ENCODE peak calls at places on chromosomes 1 and 21, in seven cellular contexts. D, M, Y, G, F, P and Z are unnamed samples. For H3K4me1, the result is how much of the 10 kb centered on the place peaks cover.

GRCh38 chr1:68207129-68207689 is 25.1 kb downstream of the WLS start:
- DNase-seq in D (no peak), M (no peak), Y (no peak), G (no peak), F (no peak), P (no peak), Z (no peak)

GRCh38 chr1:48493970-48494769 is 22.2 kb upstream of the SPATA6 start:
- DNase-seq in D (peak), M (no peak), Y (peak), G (peak), F (peak), P (no peak), Z (peak)

GRCh38 chr1:220369511-220369910 is 97.3 kb upstream of the RAB3GAP2 start:
- DNase-seq in D (no peak), M (no peak), Y (no peak), G (no peak), F (no peak), P (no peak), Z (no peak)

GRCh38 chr1:229238674-229239415 is 32.1 kb upstream of the RAB4A start:
- DNase-seq in D (no peak), M (no peak), Y (no peak), G (peak), F (no peak), P (peak), Z (no peak)

GRCh38 chr1:219041141-219041540 is 132.5 kb upstream of the LYPLAL1 start:
- DNase-seq in D (no peak), M (no peak), Y (peak), G (no peak), F (no peak), P (no peak), Z (no peak)

GRCh38 chr1:66278260-66279046 is 255.5 kb upstream of the SGIP1 start:
- DNase-seq in D (no peak), M (no peak), Y (no peak), G (peak), F (no peak), P (no peak), Z (no peak)

GRCh38 chr21:36839735-36840134 is 126.7 kb downstream of the HLCS start:
- DNase-seq in D (no peak), M (no peak), Y (no peak), G (no peak), F (no peak), P (no peak), Z (no peak)

GRCh38 chr1:202645097-202645476 is 65.2 kb downstream of the SYT2 start:
- DNase-seq in D (no peak), M (no peak), Y (no peak), G (no peak), F (no peak), P (no peak), Z (no peak)

GRCh38 chr1:226882631-226883409 is 12.4 kb downstream of the PSEN2 start:
- DNase-seq in D (peak), M (no peak), Y (no peak), G (no peak), F (no peak), P (no peak), Z (peak)

GRCh38 chr1:33255347-33256311 is 663 bp upstream of the ZNF362 start:
- DNase-seq in D (peak), M (peak), Y (no peak), G (peak), F (peak), P (peak), Z (peak)

GRCh38 chr21:34345091-34345871 is 18.5 kb upstream of the KCNE2 start:
- DNase-seq in D (no peak), M (peak), Y (no peak), G (no peak), F (no peak), P (no peak), Z (no peak)

GRCh38 chr1:25795955-25796806 is 3.8 kb upstream of the SELENON start:
- DNase-seq in D (no peak), M (no peak), Y (no peak), G (peak), F (no peak), P (peak), Z (no peak)

GRCh38 chr1:231460614-231461013 is 38.5 kb upstream of the EGLN1 start:
- DNase-seq in D (no peak), M (no peak), Y (no peak), G (no peak), F (no peak), P (no peak), Z (peak)

GRCh38 chr21:45045481-45045880 is 28.9 kb upstream of the ADARB1 start:
- DNase-seq in D (no peak), M (no peak), Y (no peak), G (no peak), F (no peak), P (no peak), Z (no peak)

GRCh38 chr1:167060141-167061072 is 29.8 kb downstream of the GPA33 start:
- DNase-seq in D (no peak), M (no peak), Y (no peak), G (no peak), F (no peak), P (no peak), Z (no peak)

GRCh38 chr1:228162286-228163003 is 3.2 kb upstream of the IBA57 start:
- DNase-seq in D (peak), M (peak), Y (peak), G (no peak), F (no peak), P (peak), Z (no peak)
- H3K27ac ChIP-seq in D (peak), M (peak), Y (peak), G (no peak), F (no peak), P (peak), Z (peak)

GRCh38 chr1:36160949-36161485 is 5.1 kb downstream of the MAP7D1 start:
- DNase-seq in D (peak), M (peak), Y (no peak), G (no peak), F (no peak), P (peak), Z (peak)
- H3K4me1 ChIP-seq in D (under half), M (half or more), Y (under half), G (half or more), F (under half), P (half or more), Z (half or more)

DNA sequence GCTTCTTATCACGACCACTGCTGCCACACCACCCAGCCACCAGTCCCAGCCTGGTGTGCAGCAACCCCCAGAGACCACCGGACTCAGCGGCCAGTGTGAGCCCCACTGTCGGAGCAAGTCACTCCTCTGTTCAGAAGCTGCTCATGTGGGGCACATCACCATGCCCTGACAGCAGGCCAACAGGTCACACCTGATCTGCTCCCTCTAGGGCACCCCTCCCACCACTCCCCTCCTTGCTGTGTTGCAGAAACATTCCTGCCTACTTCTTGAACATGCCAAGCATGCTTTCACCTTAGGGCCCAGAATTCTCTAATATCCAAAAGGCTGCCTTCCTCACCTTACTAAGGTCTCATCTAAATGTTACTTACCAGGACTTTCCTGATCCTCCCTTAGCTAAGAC is 146.5 kb downstream of the SLC45A1 start:
- DNase-seq in D (no peak), M (no peak), Y (no peak), G (no peak), F (no peak), P (no peak), Z (no peak)
- H3K27ac ChIP-seq in D (peak), M (peak), Y (no peak), G (peak), F (peak), P (peak), Z (peak)

DNA sequence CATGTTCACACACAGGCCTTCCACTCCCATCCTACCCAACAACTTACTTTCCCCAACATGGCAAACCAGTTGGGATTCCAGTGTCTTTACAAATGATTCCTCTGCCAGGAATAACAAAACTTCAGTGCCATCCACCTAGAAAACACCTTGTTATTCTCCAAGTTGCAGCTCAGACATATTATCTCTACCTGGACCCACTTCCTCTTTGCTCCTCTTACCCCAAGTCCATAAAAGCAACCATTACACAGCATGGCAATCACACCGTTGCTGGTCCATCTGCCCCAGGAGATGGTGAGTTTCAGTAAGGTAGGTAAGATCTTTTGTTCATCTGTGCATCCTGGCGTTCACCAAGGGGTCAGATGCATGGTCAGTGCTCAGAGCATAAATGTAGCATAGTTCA is 66.0 kb upstream of the CSF1 start:
- DNase-seq in D (no peak), M (no peak), Y (no peak), G (no peak), F (no peak), P (no peak), Z (no peak)
- H3K4me1 ChIP-seq in D (under half), M (under half), Y (under half), G (under half), F (under half), P (under half), Z (under half)